ENCODE peak calls at places on chromosome 1, in five cellular contexts. E is ovary, V is upper lobe of left lung, T is transverse colon, B is A549. K is an unnamed sample.

GRCh38 chr1:156691665-156692408 is 13.5 kb downstream of the CRABP2 start:
- DNase-seq in E (no peak), V (peak; percentile 50), T (no peak), B (no peak), K (no peak)

GRCh38 chr1:167230437-167230836 is 9.8 kb downstream of the POU2F1 start:
- DNase-seq in E (no peak), V (no peak), T (no peak), B (no peak), K (no peak)

GRCh38 chr1:11634759-11635158 is 19.5 kb downstream of the FBXO2 start:
- DNase-seq in E (no peak), V (no peak), T (no peak), B (no peak), K (no peak)

GRCh38 chr1:173663159-173663558 is 6.5 kb downstream of the ANKRD45 start:
- DNase-seq in E (no peak), V (no peak), T (no peak), B (no peak), K (no peak)

GRCh38 chr1:66542811-66543767 is 9.1 kb downstream of the SGIP1 start:
- DNase-seq in E (no peak), V (no peak), T (peak; percentile 74), B (no peak), K (peak; percentile 85)

GRCh38 chr1:104765115-104765514 is 1015.4 kb downstream of the AMY1C start:
- DNase-seq in E (no peak), V (no peak), T (no peak), B (no peak), K (no peak)

GRCh38 chr1:174676856-174677255 is 229.1 kb downstream of the GPR52 start:
- DNase-seq in E (no peak), V (no peak), T (no peak), B (no peak), K (no peak)

GRCh38 chr1:83024251-83024767 is 974.6 kb downstream of the TTLL7 start:
- DNase-seq in E (no peak), V (no peak), T (no peak), B (no peak), K (no peak)

GRCh38 chr1:109761227-109762038 is 2.3 kb downstream of the EPS8L3 start:
- DNase-seq in E (peak; percentile 22), V (no peak), T (peak; percentile 15), B (no peak), K (peak; percentile 22)

DNA sequence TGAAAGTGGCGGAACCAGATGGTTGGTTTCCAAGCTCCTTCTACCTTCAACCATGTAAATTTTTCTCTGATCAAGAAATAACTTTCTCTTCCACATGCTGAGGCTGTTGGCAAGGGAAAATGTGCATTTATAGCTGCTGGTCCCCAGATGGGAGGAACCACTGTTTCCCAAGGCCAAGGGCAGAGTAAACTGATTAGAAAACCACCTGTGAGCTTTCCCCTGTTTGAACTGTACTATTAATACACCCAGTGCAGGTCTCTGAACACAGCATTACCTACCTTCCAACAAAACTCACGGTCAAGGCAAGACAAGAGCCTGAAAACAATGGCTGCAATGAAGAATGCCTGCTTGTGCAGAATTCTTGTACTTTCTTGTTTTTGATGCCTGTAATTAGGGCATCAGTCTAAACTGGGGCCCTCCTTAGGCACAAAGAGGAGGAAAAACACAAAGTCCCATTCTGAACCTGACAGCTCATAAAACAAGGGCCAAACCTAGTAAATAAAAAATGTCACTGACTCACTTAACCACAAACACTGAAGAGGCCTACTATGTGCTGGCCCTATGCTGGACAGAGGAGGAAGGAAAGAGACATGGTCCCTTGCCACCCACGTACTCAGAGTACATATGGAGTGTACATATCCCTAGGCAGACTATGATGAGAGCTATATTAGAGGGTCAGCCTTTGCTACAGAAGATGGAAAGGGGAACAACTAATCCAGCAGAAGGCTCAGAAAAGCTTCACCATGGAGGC is 2.6 kb downstream of the MKNK1 start:
- DNase-seq in E (no peak), V (no peak), T (no peak), B (no peak), K (no peak)
- H3K27ac ChIP-seq in E (no peak overlapping the region), V (no peak overlapping the region), T (no peak overlapping the region), B (no peak overlapping the region), K (peak overlapping the region; percentile 25)

GRCh38 chr1:113389356-113389952 is 861 bp upstream of the MAGI3 start:
- DNase-seq in E (no peak), V (no peak), T (no peak), B (no peak), K (no peak)

GRCh38 chr1:113389953-113390834 is at the start of gene MAGI3:
- DNase-seq in E (peak; percentile 99), V (peak; percentile 100), T (peak; percentile 98), B (peak; percentile 73), K (peak; percentile 98)

GRCh38 chr1:113388017-113388620 is 2.2 kb upstream of the MAGI3 start:
- DNase-seq in E (no peak), V (no peak), T (no peak), B (no peak), K (no peak)

GRCh38 chr1:113390871-113391642 is 742 bp downstream of the MAGI3 start:
- DNase-seq in E (peak; percentile 69), V (peak; percentile 91), T (peak; percentile 62), B (peak; percentile 8), K (peak; percentile 67)

DNA sequence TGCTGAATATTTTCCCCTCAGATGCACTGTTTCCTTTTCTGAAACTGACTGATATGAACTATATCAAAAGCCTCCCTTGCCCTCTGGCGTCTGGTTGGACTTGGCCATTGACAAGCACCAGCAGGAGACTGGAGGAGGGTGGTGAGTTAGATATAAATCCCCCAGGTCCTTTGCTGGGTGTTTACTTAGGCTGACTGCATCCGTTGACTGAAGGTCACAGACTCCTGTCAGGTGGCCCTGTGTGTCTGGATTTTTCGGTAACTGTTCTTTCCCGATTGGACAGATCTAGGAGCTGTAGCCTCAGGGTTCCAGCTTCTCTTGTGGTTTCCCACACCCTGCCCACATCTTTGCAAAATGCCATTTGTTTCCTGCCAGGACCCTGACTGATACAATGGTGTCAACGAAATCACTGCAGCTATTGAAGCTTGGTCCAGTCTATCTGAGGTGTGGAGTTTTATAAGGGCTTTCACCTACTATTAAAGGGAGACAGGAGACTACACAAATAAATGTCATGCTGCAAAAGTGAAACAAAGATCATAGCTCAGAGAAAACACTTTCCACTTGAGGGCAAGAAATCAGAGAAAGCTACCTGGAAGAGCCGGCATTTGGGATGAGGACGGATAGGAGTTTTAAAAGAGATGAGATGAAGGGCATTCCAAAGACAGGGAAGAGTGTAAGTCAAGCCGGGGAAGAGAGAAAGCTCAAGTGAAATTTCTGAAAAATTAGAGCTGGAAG is 1.5 kb upstream of the MAGI3 start:
- DNase-seq in E (peak; percentile 17), V (no peak), T (peak; percentile 55), B (peak; percentile 48), K (peak; percentile 53)
- TF ChIP-seq EP300 in E (no peak), V (no peak), T (no peak), B (no peak), K (no peak)

GRCh38 chr1:86914635-86914997 is at the start of gene HS2ST1:
- DNase-seq in E (no peak), V (no peak), T (no peak), B (peak; percentile 17), K (no peak)
- H3K4me1 ChIP-seq in E (peaks cover 7% of the 10 kb centered on the region), V (peaks cover 30% of the 10 kb centered on the region), T (peaks cover 32% of the 10 kb centered on the region), B (peaks cover 16% of the 10 kb centered on the region), K (peaks cover 18% of the 10 kb centered on the region)

GRCh38 chr1:119160851-119161250 is 20.4 kb upstream of the WARS2 start:
- DNase-seq in E (no peak), V (no peak), T (no peak), B (no peak), K (no peak)
- H3K27ac ChIP-seq in E (no peak overlapping the region), V (no peak overlapping the region), T (peak overlapping the region; percentile 2), B (no peak overlapping the region), K (no peak overlapping the region)

GRCh38 chr1:40635763-40636500 is 29.6 kb downstream of the RIMS3 start:
- DNase-seq in E (no peak), V (peak; percentile 69), T (no peak), B (no peak), K (no peak)

GRCh38 chr1:40634901-40635655 is 30.4 kb downstream of the RIMS3 start:
- DNase-seq in E (no peak), V (no peak), T (no peak), B (no peak), K (no peak)

GRCh38 chr1:40630488-40631223 is 34.8 kb downstream of the RIMS3 start:
- DNase-seq in E (no peak), V (no peak), T (no peak), B (peak; percentile 10), K (peak; percentile 36)

GRCh38 chr1:40636777-40637176 is 28.7 kb downstream of the RIMS3 start:
- DNase-seq in E (no peak), V (no peak), T (no peak), B (no peak), K (no peak)

DNA sequence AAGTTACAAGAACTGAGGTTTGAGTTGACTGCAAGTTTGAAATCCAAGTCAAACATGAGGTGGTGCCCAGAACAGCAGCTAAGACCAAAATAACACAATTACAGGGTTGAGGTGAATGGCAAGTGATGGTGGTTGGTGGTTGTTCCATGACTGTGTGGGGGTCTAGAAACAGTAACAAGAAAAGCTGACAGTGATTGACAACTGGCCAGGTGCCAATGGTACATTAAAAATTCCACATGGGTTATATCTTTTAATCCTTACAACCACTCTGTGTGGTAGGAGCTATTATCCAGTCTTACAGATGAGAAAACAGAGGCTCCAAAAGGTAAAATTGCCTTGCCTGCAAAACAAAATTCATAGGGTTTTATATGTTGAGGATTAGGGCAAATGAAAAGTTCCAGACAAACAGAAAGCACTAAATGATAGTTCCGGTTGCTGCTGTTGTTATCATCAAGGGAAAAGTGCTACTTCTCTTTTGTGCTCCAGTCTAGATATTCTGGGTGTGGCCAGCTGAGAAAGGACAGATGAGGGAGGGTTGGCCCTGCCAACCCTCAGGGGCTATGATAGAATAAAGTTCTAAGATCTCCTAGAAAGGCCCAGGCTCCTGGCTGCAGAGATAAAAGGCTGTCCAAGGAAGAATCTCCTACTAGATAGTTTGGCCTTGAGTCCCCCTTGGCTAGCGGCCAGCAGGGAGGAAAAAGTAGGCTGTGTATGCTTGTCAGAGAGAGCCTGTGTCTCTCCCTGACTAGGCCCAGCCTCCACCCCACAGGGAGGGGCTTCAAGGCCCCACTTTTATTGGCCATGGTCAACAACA is 31.7 kb downstream of the RIMS3 start:
- DNase-seq in E (peak; percentile 78), V (no peak), T (peak; percentile 37), B (no peak), K (peak; percentile 52)
- TF ChIP-seq EP300 in E (no peak), V (no peak), T (no peak), B (no peak), K (no peak)

GRCh38 chr1:15884477-15884876 is 37.0 kb downstream of the SPEN start:
- DNase-seq in E (no peak), V (no peak), T (no peak), B (no peak), K (no peak)
- H3K4me1 ChIP-seq in E (peaks cover 7% of the 10 kb centered on the region), V (peaks cover 39% of the 10 kb centered on the region), T (peaks cover 46% of the 10 kb centered on the region), B (peaks cover 30% of the 10 kb centered on the region), K (peaks cover 28% of the 10 kb centered on the region)

K was measured in stomach.